ENCODE peak calls at places on chromosomes 2 and 18, in seven cellular contexts. E is CD14-positive monocyte; A is effector CD4-positive, alpha-beta T cell; L is astrocyte; Z is T-helper 2 cell; R is HFFc6; J is activated T-helper 1 cell treated with Interleukin-2 at 50 U/mL for 16 hours. D is an unnamed sample.

GRCh38 chr18:50727721-50728470 is 91.9 kb downstream of the MRO start:
- DNase-seq in Z (no peak), E (no peak), R (no peak), L (no peak), A (no peak), J (no peak), D (no peak)

GRCh38 chr2:421406-421805 is 133.5 kb upstream of the ALKAL2 start:
- DNase-seq in R (no peak), E (no peak), Z (no peak), A (no peak), L (no peak), J (no peak), D (no peak)

GRCh38 chr2:222281495-222281894 is 17.3 kb downstream of the PAX3 start:
- DNase-seq in J (no peak), R (peak; percentile 54), A (no peak), L (peak; percentile 65), Z (no peak), E (no peak), D (peak; percentile 38)

GRCh38 chr2:120352701-120353590 is 7.0 kb downstream of the INHBB start:
- DNase-seq in Z (no peak), A (no peak), E (no peak), R (peak; percentile 49), J (no peak), L (no peak), D (no peak)

GRCh38 chr2:191396794-191397193 is 151.6 kb downstream of the MYO1B start:
- DNase-seq in R (no peak), A (no peak), J (no peak), Z (no peak), E (no peak), L (no peak), D (no peak)

GRCh38 chr2:43305537-43305936 is 79.1 kb upstream of the ZFP36L2 start:
- DNase-seq in R (no peak), J (no peak), A (no peak), Z (no peak), L (no peak), E (peak; percentile 85), D (peak; percentile 32)

GRCh38 chr18:28167835-28168349 is 9.0 kb downstream of the CDH2 start:
- DNase-seq in E (no peak), J (no peak), R (no peak), A (no peak), Z (no peak), L (no peak), D (no peak)

GRCh38 chr2:202588647-202589581 is 45.9 kb upstream of the FAM117B start:
- DNase-seq in J (peak; percentile 40), L (peak; percentile 36), Z (peak; percentile 48), E (peak; percentile 63), A (peak; percentile 49), R (peak; percentile 54), D (peak; percentile 26)

GRCh38 chr2:191806396-191806795 is 40.5 kb downstream of the CAVIN2 start:
- DNase-seq in L (no peak), R (no peak), J (no peak), A (no peak), Z (no peak), E (no peak), D (no peak)

GRCh38 chr2:217527586-217528202 is 475.1 kb downstream of the TNS1 start:
- DNase-seq in E (no peak), J (no peak), R (peak; percentile 58), Z (no peak), A (no peak), L (peak; percentile 55), D (peak; percentile 62)

GRCh38 chr2:11495844-11496271 is 29.9 kb upstream of the E2F6 start:
- DNase-seq in E (no peak), J (no peak), A (no peak), R (no peak), Z (no peak), L (no peak), D (no peak)

GRCh38 chr2:86225581-86225980 is 26.3 kb downstream of the MRPL35 start:
- DNase-seq in R (no peak), L (no peak), Z (no peak), A (no peak), J (peak; percentile 24), E (peak; percentile 74), D (no peak)

GRCh38 chr2:45930396-45930792 is 278.9 kb downstream of the PRKCE start:
- DNase-seq in J (no peak), A (no peak), R (peak; percentile 63), E (no peak), L (peak; percentile 81), Z (no peak), D (peak; percentile 54)

GRCh38 chr18:78632111-78632541 is 347.5 kb upstream of the SALL3 start:
- DNase-seq in A (no peak), L (peak; percentile 16), E (peak; percentile 58), J (no peak), R (peak; percentile 1), Z (no peak), D (no peak)

GRCh38 chr2:225526731-225527427 is 127.4 kb downstream of the NYAP2 start:
- DNase-seq in Z (no peak), J (no peak), A (no peak), R (no peak), E (no peak), L (no peak), D (no peak)

GRCh38 chr2:156436477-156437085 is 402 bp downstream of the GPD2 start:
- DNase-seq in Z (peak; percentile 4), E (no peak), L (no peak), J (no peak), R (no peak), A (no peak), D (no peak)

GRCh38 chr2:221400411-221400810 is 171.7 kb downstream of the EPHA4 start:
- DNase-seq in A (no peak), Z (no peak), E (no peak), J (no peak), R (no peak), L (no peak), D (no peak)

GRCh38 chr2:127596311-127597045 is 49.5 kb upstream of the GPR17 start:
- DNase-seq in J (no peak), R (no peak), A (no peak), Z (no peak), E (no peak), L (no peak), D (no peak)

GRCh38 chr2:126634273-126634861 is 21.6 kb upstream of the GYPC start:
- DNase-seq in E (no peak), R (no peak), Z (no peak), L (no peak), J (no peak), A (no peak), D (no peak)

GRCh38 chr2:27795868-27796277 is 24.4 kb downstream of the MRPL33 start:
- DNase-seq in J (no peak), R (peak; percentile 30), Z (no peak), A (no peak), L (peak; percentile 76), E (no peak), D (no peak)

GRCh38 chr2:120883607-120884405 is 148.1 kb downstream of the GLI2 start:
- DNase-seq in R (no peak), L (no peak), Z (no peak), A (no peak), E (no peak), J (no peak), D (no peak)

GRCh38 chr2:240395896-240396622 is 39.4 kb upstream of the GPC1 start:
- DNase-seq in J (no peak), L (no peak), R (no peak), Z (no peak), E (peak; percentile 34), A (no peak), D (no peak)

GRCh38 chr18:8694891-8695290 is 10.5 kb upstream of the MTCL1 start:
- DNase-seq in J (no peak), L (no peak), R (no peak), A (no peak), Z (no peak), E (no peak), D (no peak)

GRCh38 chr2:218259099-218259921 is 1.5 kb upstream of the GPBAR1 start:
- DNase-seq in A (no peak), R (peak; percentile 76), E (peak; percentile 82), Z (no peak), L (peak; percentile 68), J (no peak), D (peak; percentile 7)

GRCh38 chr2:106020032-106020431 is 174.1 kb downstream of the UXS1 start:
- DNase-seq in A (no peak), J (no peak), Z (no peak), R (no peak), L (peak; percentile 1), E (no peak), D (no peak)

GRCh38 chr2:172230783-172231446 is 128.2 kb upstream of the DLX2 start:
- DNase-seq in E (no peak), L (peak; percentile 47), R (no peak), Z (no peak), J (no peak), A (no peak), D (peak; percentile 97)

GRCh38 chr2:177254433-177255226 is 9.9 kb downstream of the NFE2L2 start:
- DNase-seq in Z (no peak), E (no peak), A (no peak), J (no peak), R (peak; percentile 32), L (no peak), D (peak; percentile 75)

GRCh38 chr2:190571666-190572065 is 37.1 kb upstream of the NEMP2 start:
- DNase-seq in A (no peak), Z (no peak), J (no peak), R (no peak), E (no peak), L (no peak), D (peak; percentile 57)

GRCh38 chr2:46010925-46011490 is 286.2 kb upstream of the EPAS1 start:
- DNase-seq in E (no peak), Z (no peak), L (no peak), A (no peak), R (peak; percentile 56), J (no peak), D (no peak)

GRCh38 chr2:96665083-96665569 is 22.6 kb downstream of the FER1L5 start:
- DNase-seq in A (no peak), R (peak; percentile 98), J (no peak), E (peak; percentile 71), Z (no peak), L (peak; percentile 98), D (peak; percentile 100)

GRCh38 chr18:7855051-7855450 is 287.9 kb downstream of the PTPRM start:
- DNase-seq in E (no peak), Z (no peak), A (no peak), L (no peak), J (no peak), R (no peak), D (no peak)

GRCh38 chr2:50125230-50125629 is 906.7 kb downstream of the NRXN1 start:
- DNase-seq in Z (no peak), L (no peak), R (no peak), J (no peak), E (no peak), A (no peak), D (no peak)

GRCh38 chr2:215751200-215751910 is 262.0 kb downstream of the MREG start:
- DNase-seq in R (peak; percentile 87), L (peak; percentile 98), E (no peak), J (no peak), A (no peak), Z (no peak), D (no peak)